ENCODE peak calls at places on chromosome 12, in nine cellular contexts. P, S, M, B, N, O, T, G and Q are unnamed samples.

GRCh38 chr12:22978962-22979361 is 354.0 kb downstream of the ETNK1 start:
- DNase-seq in N (no peak), P (no peak), M (no peak), T (peak; percentile 43), O (no peak), S (peak; percentile 93), G (no peak), B (no peak), Q (no peak)

GRCh38 chr12:1576410-1577240 is 17.8 kb downstream of the FBXL14 start:
- DNase-seq in O (no peak), G (no peak), B (no peak), S (no peak), T (no peak), N (peak; percentile 47), M (no peak), P (peak; percentile 78), Q (no peak)

GRCh38 chr12:12004524-12004923 is 66.2 kb upstream of the BCL2L14 start:
- DNase-seq in N (no peak), S (no peak), B (no peak), G (no peak), T (no peak), P (no peak), O (no peak), M (no peak), Q (no peak)

GRCh38 chr12:77064891-77065360 is 443 bp downstream of the E2F7 start:
- DNase-seq in N (no peak), S (no peak), O (no peak), M (peak; percentile 35), B (peak; percentile 58), P (no peak), T (no peak), G (peak; percentile 59), Q (no peak)

GRCh38 chr12:108063192-108063591 is 65.9 kb upstream of the WSCD2 start:
- DNase-seq in P (no peak), T (no peak), B (no peak), G (no peak), M (no peak), N (no peak), O (no peak), S (no peak), Q (peak; percentile 52)

GRCh38 chr12:62893276-62893675 is 41.7 kb downstream of the PPM1H start:
- DNase-seq in T (no peak), S (no peak), B (no peak), P (no peak), N (no peak), O (no peak), M (no peak), G (no peak), Q (no peak)

GRCh38 chr12:106106892-106107291 is 31.9 kb downstream of the NUAK1 start:
- DNase-seq in T (no peak), P (no peak), N (peak; percentile 33), G (peak; percentile 21), O (no peak), M (no peak), S (peak; percentile 26), B (no peak), Q (peak; percentile 17)

GRCh38 chr12:2944401-2945047 is 14.7 kb upstream of the TEAD4 start:
- DNase-seq in G (peak; percentile 84), S (peak; percentile 46), M (peak; percentile 65), O (peak; percentile 94), P (peak; percentile 72), T (no peak), B (peak; percentile 52), N (peak; percentile 60), Q (peak; percentile 56)

GRCh38 chr12:64220046-64220445 is 2.0 kb downstream of the KICS2 start:
- DNase-seq in B (no peak), P (no peak), O (no peak), M (no peak), G (no peak), S (no peak), N (no peak), T (no peak), Q (no peak)

GRCh38 chr12:57452181-57452936 is 2.7 kb upstream of the INHBE start:
- DNase-seq in P (no peak), O (no peak), M (no peak), G (no peak), T (no peak), S (no peak), N (no peak), B (no peak), Q (no peak)

GRCh38 chr12:53508534-53509199 is 1.4 kb upstream of the NPFF start:
- DNase-seq in N (peak; percentile 93), T (no peak), G (peak; percentile 82), S (peak; percentile 61), P (peak; percentile 86), B (peak; percentile 85), O (peak; percentile 94), M (peak; percentile 81), Q (peak; percentile 93)

GRCh38 chr12:8844665-8845064 is 22.2 kb downstream of the A2ML1 start:
- DNase-seq in M (no peak), S (no peak), T (no peak), O (no peak), B (no peak), G (no peak), P (peak; percentile 91), N (no peak), Q (no peak)

GRCh38 chr12:55636853-55637252 is at the start of gene OR10P1:
- DNase-seq in T (no peak), P (no peak), G (no peak), O (no peak), S (no peak), N (no peak), B (no peak), M (no peak), Q (no peak)

GRCh38 chr12:112936927-112937326 is 1.3 kb upstream of the OAS3 start:
- DNase-seq in S (peak; percentile 92), O (no peak), T (no peak), N (no peak), M (no peak), P (no peak), G (no peak), B (no peak), Q (no peak)

DNA sequence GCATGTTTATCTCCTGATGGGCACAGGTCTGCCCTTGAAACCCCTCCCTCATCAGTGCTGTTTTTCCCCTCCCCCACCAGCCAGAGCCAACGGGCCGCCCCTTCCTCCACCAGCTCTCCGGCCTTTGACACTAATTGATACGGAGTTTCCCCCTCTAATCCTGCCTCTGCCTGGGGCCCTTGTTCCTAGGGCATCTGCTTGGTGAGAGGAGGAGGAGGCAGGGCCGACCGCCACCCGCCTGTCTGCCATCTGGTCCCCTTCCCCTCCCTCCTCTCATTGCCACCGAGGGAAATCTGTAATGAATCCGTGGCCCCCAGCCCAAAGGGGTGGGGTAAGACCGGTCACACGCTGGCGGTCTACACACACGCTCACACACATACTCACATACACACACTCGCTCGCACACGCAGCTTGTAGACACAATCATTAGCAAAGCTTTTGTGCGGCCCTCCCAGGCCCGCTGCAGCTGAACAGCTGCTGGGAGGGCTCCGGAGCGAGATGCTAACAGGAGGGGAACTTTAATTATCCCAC is 27.4 kb downstream of the SRRM4 start:
- DNase-seq in N (no peak), T (no peak), G (no peak), O (peak; percentile 45), M (no peak), B (no peak), P (no peak), S (no peak), Q (no peak)
- TF ChIP-seq CTCF in N (no peak), T (no peak), G (no peak), O (no peak), M (no peak), B (no peak), P (no peak), S (no peak), Q (no peak)

GRCh38 chr12:92821142-92821541 is 108.0 kb downstream of the EEA1 start:
- DNase-seq in T (no peak), P (no peak), G (no peak), M (no peak), B (no peak), O (no peak), N (no peak), S (no peak), Q (no peak)
- TF ChIP-seq CTCF in T (no peak), P (no peak), G (no peak), M (no peak), B (no peak), O (no peak), N (no peak), S (no peak), Q (no peak)

GRCh38 chr12:122306407-122306806 is 40.1 kb upstream of the VPS33A start:
- DNase-seq in M (no peak), B (no peak), T (no peak), O (peak; percentile 75), P (no peak), G (no peak), N (no peak), S (no peak), Q (no peak)
- TF ChIP-seq CTCF in M (peak; percentile 46), B (no peak), T (no peak), O (peak; percentile 76), P (no peak), G (no peak), N (no peak), S (no peak), Q (no peak)

DNA sequence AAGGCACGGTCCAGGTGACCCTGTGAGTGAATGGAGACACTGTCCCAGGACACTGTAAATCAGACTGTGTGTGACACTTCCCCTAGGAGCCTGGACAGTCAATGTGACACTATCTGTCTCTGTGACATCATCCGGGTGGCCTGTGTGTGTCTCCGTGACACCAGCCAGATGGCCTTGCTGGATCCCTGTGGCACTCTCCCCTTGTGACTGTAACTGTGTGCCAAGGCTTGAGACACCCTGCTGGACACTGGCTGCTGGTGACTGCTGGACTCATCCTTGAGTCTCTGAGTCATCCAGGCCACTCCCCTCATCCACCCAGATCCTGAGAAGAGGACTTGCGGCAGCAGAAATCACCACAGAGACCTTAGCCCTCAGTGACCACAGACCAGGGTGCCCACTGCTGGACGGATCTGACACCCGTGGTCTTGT is 51.6 kb downstream of the MVK start:
- DNase-seq in N (peak; percentile 20), M (no peak), T (no peak), B (peak; percentile 71), P (no peak), S (peak; percentile 11), G (no peak), O (no peak), Q (no peak)
- TF ChIP-seq CTCF in N (no peak), M (no peak), T (no peak), B (no peak), P (no peak), S (no peak), G (no peak), O (no peak), Q (no peak)

GRCh38 chr12:45343269-45344051 is 127.6 kb downstream of the ANO6 start:
- DNase-seq in P (no peak), O (no peak), S (peak; percentile 54), B (peak; percentile 9), T (peak; percentile 32), G (no peak), N (no peak), M (no peak), Q (no peak)
- TF ChIP-seq CTCF in P (no peak), O (no peak), S (no peak), B (no peak), T (no peak), G (no peak), N (no peak), M (no peak), Q (no peak)

DNA sequence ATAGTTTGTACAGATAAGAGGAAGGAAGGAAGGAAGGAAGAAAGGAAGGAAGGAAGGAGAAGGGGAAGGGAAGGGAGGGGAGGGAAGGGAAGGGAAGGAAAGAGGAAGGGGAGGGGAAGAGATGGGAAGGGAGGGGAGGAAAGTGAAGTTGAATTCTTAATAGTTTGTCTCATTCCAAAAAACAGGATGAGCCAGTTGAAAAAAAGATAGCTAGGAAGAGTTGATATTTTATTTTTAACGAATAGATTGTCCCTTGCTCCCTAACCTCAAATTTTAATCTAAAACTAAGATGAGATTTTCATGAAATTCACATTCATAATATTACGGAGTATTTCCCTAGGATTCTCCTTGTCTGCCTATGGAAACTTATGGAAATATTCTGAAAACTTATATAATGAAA is 80.7 kb downstream of the ZFC3H1 start:
- DNase-seq in S (no peak), G (no peak), T (no peak), M (no peak), B (no peak), P (no peak), O (no peak), N (no peak), Q (no peak)
- TF ChIP-seq CTCF in S (no peak), G (no peak), T (no peak), M (no peak), B (no peak), P (no peak), O (no peak), N (no peak), Q (no peak)